ENCODE peak calls at places on chromosome 17, in ten cellular contexts. K is IMR-90, V is kidney epithelial cell, M is hepatocyte, J is BJ, G is stomach, W is left ventricle myocardium inferior, Z is bronchial epithelial cell, X is WERI-Rb-1, T is mesothelial cell of epicardium. P is an unnamed sample.

GRCh38 chr17:81487487-81488275 is 24.9 kb downstream of the ACTG1 start:
- DNase-seq in K (peak), V (no peak), M (peak), J (no peak), G (peak), W (peak), Z (no peak), X (peak), T (peak), P (no peak)

GRCh38 chr17:34406196-34406595 is 43.2 kb upstream of the CCL1 start:
- DNase-seq in K (no peak), V (no peak), M (no peak), J (no peak), G (no peak), W (no peak), Z (no peak), X (no peak), T (no peak), P (no peak)

GRCh38 chr17:56659622-56660021 is 66.1 kb downstream of the NOG start:
- DNase-seq in K (no peak), V (no peak), M (no peak), J (no peak), G (no peak), W (no peak), Z (no peak), X (no peak), T (no peak), P (no peak)

GRCh38 chr17:80720624-80721577 is 176.3 kb downstream of the RPTOR start:
- DNase-seq in K (peak), V (peak), M (no peak), J (no peak), G (peak), W (no peak), Z (peak), X (no peak), T (no peak), P (no peak)

GRCh38 chr17:73309727-73310555 is 1.9 kb downstream of the CDC42EP4 start:
- DNase-seq in K (no peak), V (no peak), M (peak), J (no peak), G (peak), W (no peak), Z (no peak), X (peak), T (no peak), P (no peak)

GRCh38 chr17:78383725-78384471 is 5.4 kb downstream of the PGS1 start:
- DNase-seq in K (peak), V (peak), M (peak), J (peak), G (peak), W (peak), Z (peak), X (no peak), T (no peak), P (peak)

GRCh38 chr17:46832306-46832895 is 13.9 kb upstream of the WNT3 start:
- DNase-seq in K (no peak), V (no peak), M (no peak), J (no peak), G (no peak), W (no peak), Z (no peak), X (no peak), T (no peak), P (no peak)

GRCh38 chr17:33142703-33143299 is 150.3 kb downstream of the ASIC2 start:
- DNase-seq in K (peak), V (no peak), M (peak), J (no peak), G (no peak), W (no peak), Z (peak), X (no peak), T (peak), P (no peak)

GRCh38 chr17:77036841-77037381 is 103.9 kb upstream of the SEC14L1 start:
- DNase-seq in K (no peak), V (no peak), M (no peak), J (no peak), G (peak), W (peak), Z (no peak), X (peak), T (no peak), P (no peak)

GRCh38 chr17:81040791-81041337 is 5.9 kb downstream of the BAIAP2 start:
- DNase-seq in K (no peak), V (no peak), M (no peak), J (no peak), G (no peak), W (no peak), Z (no peak), X (peak), T (no peak), P (no peak)

GRCh38 chr17:40542562-40543411 is 22.5 kb downstream of the CCR7 start:
- DNase-seq in K (peak), V (no peak), M (peak), J (peak), G (peak), W (peak), Z (peak), X (no peak), T (no peak), P (peak)

GRCh38 chr17:46002311-46002972 is 3.4 kb downstream of the STH start:
- DNase-seq in K (peak), V (no peak), M (peak), J (no peak), G (peak), W (peak), Z (peak), X (peak), T (peak), P (peak)

GRCh38 chr17:57986841-57987581 is 1.0 kb downstream of the VEZF1 start:
- DNase-seq in K (peak), V (peak), M (peak), J (no peak), G (peak), W (peak), Z (peak), X (peak), T (peak), P (no peak)

DNA sequence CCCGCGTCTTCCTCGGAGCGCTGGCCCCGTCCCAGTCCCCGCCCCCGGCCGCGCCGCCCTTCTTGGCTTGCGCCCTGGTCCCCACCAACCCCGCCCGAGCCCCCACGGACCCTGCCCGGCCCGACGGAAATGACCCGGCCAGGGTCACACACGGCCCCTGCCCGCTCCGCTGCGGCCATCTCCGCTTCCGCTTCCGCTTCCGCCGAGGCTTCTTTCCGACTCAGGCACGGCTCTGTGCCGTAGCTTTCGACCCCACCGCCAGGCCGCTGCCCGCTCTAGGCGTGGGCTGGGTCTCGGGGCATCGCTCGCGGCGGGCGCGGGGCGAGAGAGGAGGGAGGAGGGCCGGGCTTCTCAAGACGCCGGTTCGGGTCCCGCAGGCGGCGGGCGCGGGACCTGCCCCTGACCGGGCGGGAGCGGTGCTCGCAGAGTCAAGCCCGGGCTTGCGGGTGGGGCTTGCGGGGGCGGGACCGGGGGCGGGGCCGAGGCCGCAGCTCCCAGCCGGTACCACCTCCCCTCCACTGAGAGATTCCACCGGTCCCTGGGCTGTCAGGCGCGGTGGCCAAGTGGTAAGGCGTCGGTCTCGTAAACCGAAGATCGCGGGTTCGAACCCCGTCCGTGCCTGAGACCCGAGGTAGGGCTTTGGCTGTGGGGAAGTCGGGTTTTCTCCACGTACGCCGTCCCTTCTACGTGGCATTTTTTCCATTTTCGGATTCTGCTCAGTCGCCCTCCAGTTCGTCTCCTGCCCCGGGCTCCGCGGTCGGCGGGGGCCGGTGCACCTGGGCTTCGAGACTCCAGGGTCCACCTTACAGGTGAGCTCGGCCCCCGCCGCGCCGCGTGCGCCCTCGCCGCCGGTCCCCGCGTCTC is 158.3 kb downstream of the RAB11FIP4 start:
- DNase-seq in K (peak), V (peak), M (peak), J (peak), G (peak), W (peak), Z (peak), X (peak), T (peak), P (peak)
- TF ChIP-seq CTCF in K (no peak), V (no peak), M (no peak), J (no peak), G (no peak), W (no peak), Z (no peak), X (no peak), T (no peak), P (no peak)

GRCh38 chr17:39393732-39394131 is 7.7 kb downstream of the FBXL20 start:
- DNase-seq in K (no peak), V (no peak), M (no peak), J (no peak), G (no peak), W (no peak), Z (no peak), X (no peak), T (no peak), P (no peak)
- TF ChIP-seq CTCF in K (no peak), V (no peak), M (peak), J (no peak), G (no peak), W (peak), Z (no peak), X (no peak), T (no peak), P (no peak)

GRCh38 chr17:37702605-37703004 is 42.3 kb downstream of the HNF1B start:
- DNase-seq in K (peak), V (no peak), M (peak), J (peak), G (no peak), W (no peak), Z (peak), X (no peak), T (no peak), P (peak)
- TF ChIP-seq CTCF in K (peak), V (no peak), M (no peak), J (no peak), G (no peak), W (no peak), Z (no peak), X (no peak), T (no peak), P (no peak)

GRCh38 chr17:71337903-71338302 is 782.9 kb upstream of the SOX9 start:
- DNase-seq in K (peak), V (no peak), M (no peak), J (no peak), G (no peak), W (no peak), Z (peak), X (no peak), T (no peak), P (no peak)

GRCh38 chr17:71335212-71335611 is 785.6 kb upstream of the SOX9 start:
- DNase-seq in K (no peak), V (no peak), M (no peak), J (no peak), G (no peak), W (no peak), Z (peak), X (no peak), T (no peak), P (no peak)

GRCh38 chr17:71334041-71334781 is 786.6 kb upstream of the SOX9 start:
- DNase-seq in K (peak), V (no peak), M (no peak), J (no peak), G (no peak), W (no peak), Z (no peak), X (no peak), T (no peak), P (peak)

GRCh38 chr17:71339219-71339618 is 781.6 kb upstream of the SOX9 start:
- DNase-seq in K (no peak), V (no peak), M (no peak), J (no peak), G (no peak), W (no peak), Z (no peak), X (no peak), T (no peak), P (no peak)

DNA sequence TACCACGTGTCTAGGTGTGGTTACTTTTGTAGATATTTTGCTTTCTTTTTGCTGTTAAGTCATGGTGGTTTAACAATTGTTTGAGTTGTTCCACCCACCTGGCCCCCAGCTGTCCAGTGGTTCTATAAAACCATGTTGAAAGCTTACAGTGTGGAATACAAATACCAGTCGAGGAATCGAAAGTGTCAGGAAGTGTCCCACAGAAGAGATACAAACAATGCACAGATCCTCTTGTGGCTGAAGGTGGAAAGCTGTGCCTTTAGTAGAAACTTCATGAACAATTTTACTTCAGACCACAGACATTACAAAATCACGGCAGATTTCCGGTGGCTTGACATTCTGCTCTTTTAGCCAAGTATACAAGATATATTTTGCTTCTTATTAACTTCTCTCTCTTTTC is 782.4 kb upstream of the SOX9 start:
- DNase-seq in K (peak), V (no peak), M (no peak), J (no peak), G (no peak), W (no peak), Z (peak), X (no peak), T (no peak), P (peak)
- TF ChIP-seq CTCF in K (no peak), V (no peak), M (no peak), J (no peak), G (no peak), W (no peak), Z (no peak), X (no peak), T (no peak), P (no peak)

DNA sequence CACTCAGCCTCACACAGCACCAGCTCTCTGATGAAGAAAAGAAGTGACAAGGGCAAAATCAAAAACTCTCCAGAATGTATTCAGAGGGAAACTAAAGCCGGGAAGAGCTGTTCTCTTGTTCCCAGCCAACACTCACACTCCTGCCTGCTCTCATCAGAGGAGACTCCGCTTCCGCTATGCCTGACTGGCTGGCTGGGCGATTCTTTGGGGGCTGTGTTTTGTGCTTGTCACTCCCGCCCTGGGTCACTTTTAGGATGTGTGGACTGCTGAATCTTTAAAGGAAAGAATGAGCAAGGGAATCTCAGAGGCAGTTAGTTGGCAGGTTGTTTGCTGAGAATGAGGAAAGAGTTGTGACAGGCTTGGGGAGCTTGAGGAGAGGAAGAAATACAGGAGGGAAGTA is 54.6 kb upstream of the TBX2 start:
- DNase-seq in K (no peak), V (no peak), M (no peak), J (no peak), G (no peak), W (no peak), Z (no peak), X (no peak), T (no peak), P (no peak)
- TF ChIP-seq CTCF in K (no peak), V (no peak), M (no peak), J (no peak), G (no peak), W (no peak), Z (no peak), X (no peak), T (no peak), P (no peak)

GRCh38 chr17:61307905-61308886 is 91.4 kb upstream of the TBX2 start:
- DNase-seq in K (peak), V (peak), M (peak), J (peak), G (no peak), W (no peak), Z (no peak), X (no peak), T (no peak), P (peak)
- TF ChIP-seq CTCF in K (peak), V (peak), M (peak), J (peak), G (no peak), W (no peak), Z (no peak), X (no peak), T (no peak), P (peak)

DNA sequence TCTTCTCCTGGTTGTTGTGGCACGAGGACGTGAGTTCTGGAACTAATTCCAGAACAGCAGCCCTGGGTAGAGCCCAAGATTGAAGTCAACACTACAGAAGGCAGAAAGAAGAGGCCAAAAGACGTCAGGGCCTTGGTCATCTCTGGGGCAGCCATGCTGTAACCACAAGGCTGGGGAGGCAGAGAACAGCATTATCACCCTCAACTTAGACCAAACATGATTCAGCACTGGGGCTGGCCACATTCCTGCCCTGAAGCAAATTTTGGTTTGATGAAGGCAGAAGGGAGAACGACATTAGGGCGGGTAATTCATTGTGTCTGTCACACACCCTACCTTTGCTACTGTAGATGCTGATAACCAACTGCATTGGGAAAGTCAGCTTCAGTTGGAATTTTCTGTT is 9.7 kb upstream of the ALOX15B start:
- DNase-seq in K (peak), V (no peak), M (no peak), J (peak), G (no peak), W (no peak), Z (peak), X (no peak), T (no peak), P (no peak)
- TF ChIP-seq CTCF in K (no peak), V (no peak), M (no peak), J (no peak), G (no peak), W (no peak), Z (no peak), X (no peak), T (no peak), P (no peak)

GRCh38 chr17:16001498-16001897 is 1.9 kb downstream of the TTC19 start:
- DNase-seq in K (no peak), V (no peak), M (no peak), J (no peak), G (no peak), W (no peak), Z (peak), X (no peak), T (no peak), P (no peak)

GRCh38 chr17:15998031-15998574 is 1.4 kb downstream of the ZSWIM7 start:
- DNase-seq in K (no peak), V (no peak), M (no peak), J (no peak), G (no peak), W (no peak), Z (no peak), X (no peak), T (no peak), P (no peak)

GRCh38 chr17:15996322-15996721 is 3.2 kb downstream of the ZSWIM7 start:
- DNase-seq in K (no peak), V (no peak), M (no peak), J (no peak), G (no peak), W (no peak), Z (no peak), X (no peak), T (no peak), P (no peak)

GRCh38 chr17:15999974-16000827 is 577 bp downstream of the TTC19 start:
- DNase-seq in K (peak), V (no peak), M (peak), J (no peak), G (no peak), W (peak), Z (no peak), X (peak), T (peak), P (no peak)

GRCh38 chr17:15999141-15999973 is at the start of the genes TTC19 and ZSWIM7:
- DNase-seq in K (peak), V (peak), M (peak), J (peak), G (peak), W (peak), Z (peak), X (peak), T (peak), P (peak)
- TF ChIP-seq CTCF in K (no peak), V (no peak), M (no peak), J (no peak), G (no peak), W (peak), Z (peak), X (no peak), T (no peak), P (no peak)